ENCODE peak calls at places on chromosomes 13 and 19, in eight cellular contexts. Q is K562, I is HCT116, H is endothelial cell of umbilical vein, O is GM12878, W is HepG2, G is H1, E is SK-N-SH. T is an unnamed sample.

GRCh38 chr13:72820156-72820897 is 38.4 kb downstream of the PIBF1 start:
- DNase-seq in I (no peak), W (no peak), Q (no peak), O (no peak), H (no peak), G (no peak), E (no peak), T (no peak)

GRCh38 chr13:77033717-77034302 is 6.9 kb upstream of the FBXL3 start:
- DNase-seq in W (no peak), O (no peak), E (no peak), H (no peak), G (no peak), I (no peak), Q (no peak), T (no peak)

GRCh38 chr13:33785384-33785783 is 32.6 kb upstream of the RFC3 start:
- DNase-seq in W (no peak), H (no peak), G (no peak), Q (peak), I (no peak), E (no peak), O (no peak), T (no peak)

GRCh38 chr13:27476943-27477681 is 26.7 kb upstream of the MTIF3 start:
- DNase-seq in I (no peak), Q (no peak), H (peak), W (peak), G (no peak), O (no peak), E (no peak), T (no peak)

GRCh38 chr13:31115616-31116015 is 46.1 kb downstream of the HSPH1 start:
- DNase-seq in G (no peak), W (no peak), I (no peak), Q (no peak), E (no peak), O (no peak), H (no peak), T (no peak)

GRCh38 chr19:44800461-44800860 is 8.4 kb upstream of the BCAM start:
- DNase-seq in H (peak), I (no peak), Q (peak), O (peak), W (peak), G (peak), E (peak), T (no peak)

GRCh38 chr13:96849091-96849490 is 145.2 kb downstream of the OXGR1 start:
- DNase-seq in O (no peak), H (no peak), Q (no peak), I (no peak), G (no peak), E (no peak), W (no peak), T (no peak)

GRCh38 chr13:113864303-113864890 is 521 bp upstream of the GAS6 start:
- DNase-seq in W (no peak), I (no peak), G (no peak), H (peak), Q (no peak), E (peak), O (no peak), T (no peak)

GRCh38 chr13:114339779-114340534 is 25.7 kb downstream of the CHAMP1 start:
- DNase-seq in E (peak), Q (no peak), W (peak), H (peak), G (no peak), I (peak), O (no peak), T (no peak)

GRCh38 chr13:72437458-72437857 is 290.0 kb downstream of the MZT1 start:
- DNase-seq in W (no peak), E (no peak), O (no peak), Q (no peak), I (no peak), G (no peak), H (no peak), T (no peak)

GRCh38 chr19:14139944-14140343 is 3.6 kb upstream of the ASF1B start:
- DNase-seq in O (no peak), H (no peak), W (no peak), E (no peak), I (no peak), G (no peak), Q (no peak), T (no peak)
- TF ChIP-seq POLR2AphosphoS5 in O (no peak), H (no peak), W (no peak), E (no peak), I (no peak), G (no peak), Q (no peak), T (no peak)

GRCh38 chr19:3513198-3514140 is 7.4 kb downstream of the FZR1 start:
- DNase-seq in G (no peak), W (no peak), O (no peak), E (no peak), Q (no peak), H (no peak), I (no peak), T (no peak)
- H3K9ac ChIP-seq in G (no peak), W (no peak), O (no peak), E (no peak), Q (no peak), H (no peak), I (no peak), T (no peak)

GRCh38 chr19:54469496-54469934 is 3.6 kb downstream of the CDC42EP5 start:
- DNase-seq in E (no peak), W (no peak), O (no peak), G (no peak), H (peak), I (no peak), Q (no peak), T (no peak)
- TF ChIP-seq POLR2AphosphoS5 in E (no peak), W (no peak), O (no peak), G (no peak), H (peak), I (no peak), Q (no peak), T (no peak)

GRCh38 chr19:48836089-48837017 is at the start of gene HSD17B14:
- DNase-seq in H (peak), E (peak), G (peak), O (no peak), Q (peak), I (no peak), W (no peak), T (no peak)

GRCh38 chr19:48837081-48837524 is 812 bp upstream of the HSD17B14 start:
- DNase-seq in O (peak), H (peak), Q (no peak), I (peak), W (no peak), E (peak), G (peak), T (no peak)

GRCh38 chr19:48841047-48841446 is 4.8 kb upstream of the HSD17B14 start:
- DNase-seq in G (no peak), W (no peak), Q (no peak), I (no peak), H (no peak), E (no peak), O (no peak), T (no peak)

GRCh38 chr19:48835734-48836088 is 580 bp downstream of the HSD17B14 start:
- DNase-seq in E (peak), H (peak), W (peak), Q (peak), I (peak), O (peak), G (peak), T (peak)

GRCh38 chr19:48837586-48838191 is 1.4 kb upstream of the HSD17B14 start:
- DNase-seq in H (no peak), W (no peak), O (no peak), I (no peak), G (no peak), E (no peak), Q (no peak), T (no peak)
- H3K9ac ChIP-seq in H (peak), W (no peak), O (peak), I (no peak), G (no peak), E (peak), Q (no peak), T (no peak)

T was measured in SK-N-MC.